ENCODE peak calls at places on chromosomes 2 and 18, in nine cellular contexts. E is foreskin melanocyte; H is adrenal gland; V is ELF-1; L is activated naive CD4-positive, alpha-beta T cell treated with Interleukin-2 at 50 U/mL for 16 hours; J is Calu3; G is fibroblast of villous mesenchyme; C is cardiac septum; Y is nephron progenitor cell. U is an unnamed sample.

GRCh38 chr18:48838166-48838775 is 112.5 kb downstream of the SMAD7 start:
- DNase-seq in E (no peak), H (peak; percentile 10), V (no peak), L (no peak), J (no peak), G (no peak), C (no peak), Y (no peak), U (no peak)

GRCh38 chr2:81196933-81197628 is 892.5 kb upstream of the LRRTM1 start:
- DNase-seq in E (no peak), H (no peak), V (no peak), L (no peak), J (no peak), G (no peak), C (no peak), Y (no peak), U (no peak)

GRCh38 chr2:160920791-160921303 is 239.4 kb upstream of the TANK start:
- DNase-seq in E (no peak), H (no peak), V (no peak), L (no peak), J (no peak), G (peak; percentile 95), C (no peak), Y (peak; percentile 21), U (no peak)

GRCh38 chr2:70805987-70806386 is 14.4 kb downstream of the CLEC4F start:
- DNase-seq in E (no peak), H (no peak), V (no peak), L (no peak), J (no peak), G (no peak), C (no peak), Y (no peak), U (no peak)

GRCh38 chr2:20589975-20590703 is 60.8 kb downstream of the HS1BP3 start:
- DNase-seq in E (no peak), H (peak; percentile 10), V (no peak), L (no peak), J (no peak), G (no peak), C (peak; percentile 54), Y (no peak), U (peak; percentile 5)

GRCh38 chr2:229348135-229348534 is 77.0 kb upstream of the PID1 start:
- DNase-seq in E (no peak), H (no peak), V (no peak), L (no peak), J (no peak), G (peak; percentile 46), C (no peak), Y (no peak), U (no peak)

GRCh38 chr2:46097714-46098480 is 199.3 kb upstream of the EPAS1 start:
- DNase-seq in E (peak; percentile 84), H (peak; percentile 78), V (no peak), L (no peak), J (peak; percentile 63), G (peak; percentile 99), C (peak; percentile 81), Y (no peak), U (peak; percentile 76)

GRCh38 chr2:31812051-31812798 is 198.6 kb downstream of the MEMO1 start:
- DNase-seq in E (no peak), H (peak; percentile 82), V (no peak), L (peak; percentile 2), J (no peak), G (peak; percentile 26), C (no peak), Y (no peak), U (no peak)

GRCh38 chr2:115939902-115940301 is 1497.5 kb downstream of the DPP10 start:
- DNase-seq in E (no peak), H (no peak), V (no peak), L (no peak), J (no peak), G (no peak), C (no peak), Y (no peak), U (no peak)

GRCh38 chr2:190841707-190842505 is 38.7 kb upstream of the GLS start:
- DNase-seq in E (no peak), H (peak; percentile 39), V (no peak), L (no peak), J (no peak), G (no peak), C (no peak), Y (no peak), U (no peak)

GRCh38 chr18:43606800-43607199 is 329.5 kb upstream of the SYT4 start:
- DNase-seq in E (no peak), H (no peak), V (no peak), L (no peak), J (no peak), G (no peak), C (no peak), Y (no peak), U (no peak)

GRCh38 chr18:50627594-50628542 is 68.0 kb downstream of the MAPK4 start:
- DNase-seq in E (no peak), H (no peak), V (no peak), L (no peak), J (no peak), G (no peak), C (peak; percentile 55), Y (no peak), U (no peak)

U was measured in transverse colon.